ENCODE peak calls at places on chromosome 2, in six cellular contexts. B is A549, C is cardiac fibroblast, X is lower lobe of right lung, N is mesenchymal stem cell, R is fibroblast of lung. A is an unnamed sample.

GRCh38 chr2:159032580-159032979 is 64.1 kb downstream of the TANC1 start:
- DNase-seq in C (no peak), X (no peak), B (no peak), N (no peak), R (no peak), A (no peak)

GRCh38 chr2:148893906-148894305 is 18.9 kb downstream of the KIF5C start:
- DNase-seq in C (no peak), N (no peak), X (no peak), B (no peak), R (no peak), A (no peak)

GRCh38 chr2:84302513-84303412 is 156.3 kb downstream of the SUCLG1 start:
- DNase-seq in N (peak), B (peak), X (no peak), C (peak), R (peak), A (peak)

GRCh38 chr2:224412064-224412921 is 10.4 kb upstream of the FAM124B start:
- DNase-seq in R (peak), C (peak), N (peak), B (no peak), X (no peak), A (no peak)

GRCh38 chr2:207239222-207239674 is 73.5 kb upstream of the KLF7 start:
- DNase-seq in B (peak), N (peak), X (peak), R (peak), C (peak), A (no peak)

GRCh38 chr2:202269585-202269984 is 4.0 kb downstream of the NOP58 start:
- DNase-seq in X (no peak), R (no peak), C (no peak), N (no peak), B (no peak), A (no peak)

GRCh38 chr2:241774419-241775222 is 2.0 kb upstream of the GAL3ST2 start:
- DNase-seq in B (no peak), X (no peak), R (peak), C (peak), N (peak), A (no peak)

GRCh38 chr2:157359628-157360027 is 34.0 kb upstream of the ERMN start:
- DNase-seq in X (no peak), N (no peak), B (no peak), R (no peak), C (no peak), A (no peak)

GRCh38 chr2:21146638-21147037 is 22.9 kb downstream of the TDRD15 start:
- DNase-seq in N (no peak), C (no peak), R (no peak), X (no peak), B (no peak), A (no peak)

GRCh38 chr2:238421695-238422035 is 5.1 kb upstream of the ASB1 start:
- DNase-seq in X (no peak), C (no peak), R (no peak), B (no peak), N (no peak), A (peak)

GRCh38 chr2:157420771-157421323 is 23.0 kb downstream of the CYTIP start:
- DNase-seq in C (peak), N (peak), B (peak), R (no peak), X (no peak), A (no peak)

GRCh38 chr2:174631009-174631981 is 33.7 kb upstream of the WIPF1 start:
- DNase-seq in N (peak), X (no peak), R (peak), B (no peak), C (peak), A (no peak)

GRCh38 chr2:214649440-214650205 is 159.9 kb downstream of the BARD1 start:
- DNase-seq in X (no peak), R (peak), B (no peak), C (no peak), N (peak), A (no peak)

GRCh38 chr2:24402242-24403092 is 42.1 kb upstream of the ITSN2 start:
- DNase-seq in X (no peak), B (no peak), C (no peak), N (no peak), R (peak), A (no peak)
- H3K4me3 ChIP-seq in X (peak), B (no peak), C (peak), N (no peak), R (peak), A (no peak)

GRCh38 chr2:86661333-86661732 is 37.7 kb upstream of the RNF103 start:
- DNase-seq in B (peak), X (no peak), R (no peak), N (no peak), C (peak), A (no peak)
- H3K4me3 ChIP-seq in B (no peak), X (no peak), R (no peak), N (no peak), C (no peak), A (no peak)

GRCh38 chr2:9311488-9311887 is 104.9 kb downstream of the ASAP2 start:
- DNase-seq in N (peak), B (no peak), C (peak), X (no peak), R (peak), A (no peak)
- H3K4me3 ChIP-seq in N (no peak), B (no peak), C (peak), X (no peak), R (no peak), A (no peak)

GRCh38 chr2:29143657-29144056 is 28.4 kb downstream of the CLIP4 start:
- DNase-seq in N (peak), X (no peak), C (no peak), B (no peak), R (no peak), A (no peak)

GRCh38 chr2:29139731-29140130 is 24.5 kb downstream of the CLIP4 start:
- DNase-seq in C (no peak), X (no peak), B (no peak), R (no peak), N (no peak), A (no peak)

GRCh38 chr2:29134933-29135332 is 19.7 kb downstream of the CLIP4 start:
- DNase-seq in C (no peak), N (no peak), X (no peak), R (no peak), B (no peak), A (no peak)

GRCh38 chr2:29139152-29139551 is 23.9 kb downstream of the CLIP4 start:
- DNase-seq in R (peak), X (no peak), B (no peak), N (no peak), C (peak), A (no peak)
- H3K4me3 ChIP-seq in R (no peak), X (no peak), B (no peak), N (no peak), C (no peak), A (no peak)

GRCh38 chr2:218983263-218983970 is 1.6 kb downstream of the FEV start:
- DNase-seq in C (no peak), R (no peak), N (no peak), X (no peak), B (no peak), A (peak)

GRCh38 chr2:218980800-218981389 is 4.1 kb downstream of the FEV start:
- DNase-seq in R (no peak), C (no peak), X (no peak), B (no peak), N (no peak), A (peak)

GRCh38 chr2:218979846-218980738 is 4.9 kb downstream of the FEV start:
- DNase-seq in B (peak), R (peak), N (peak), X (peak), C (peak), A (peak)

GRCh38 chr2:218982312-218983262 is 2.4 kb downstream of the FEV start:
- DNase-seq in N (no peak), B (no peak), C (no peak), R (no peak), X (no peak), A (peak)

DNA sequence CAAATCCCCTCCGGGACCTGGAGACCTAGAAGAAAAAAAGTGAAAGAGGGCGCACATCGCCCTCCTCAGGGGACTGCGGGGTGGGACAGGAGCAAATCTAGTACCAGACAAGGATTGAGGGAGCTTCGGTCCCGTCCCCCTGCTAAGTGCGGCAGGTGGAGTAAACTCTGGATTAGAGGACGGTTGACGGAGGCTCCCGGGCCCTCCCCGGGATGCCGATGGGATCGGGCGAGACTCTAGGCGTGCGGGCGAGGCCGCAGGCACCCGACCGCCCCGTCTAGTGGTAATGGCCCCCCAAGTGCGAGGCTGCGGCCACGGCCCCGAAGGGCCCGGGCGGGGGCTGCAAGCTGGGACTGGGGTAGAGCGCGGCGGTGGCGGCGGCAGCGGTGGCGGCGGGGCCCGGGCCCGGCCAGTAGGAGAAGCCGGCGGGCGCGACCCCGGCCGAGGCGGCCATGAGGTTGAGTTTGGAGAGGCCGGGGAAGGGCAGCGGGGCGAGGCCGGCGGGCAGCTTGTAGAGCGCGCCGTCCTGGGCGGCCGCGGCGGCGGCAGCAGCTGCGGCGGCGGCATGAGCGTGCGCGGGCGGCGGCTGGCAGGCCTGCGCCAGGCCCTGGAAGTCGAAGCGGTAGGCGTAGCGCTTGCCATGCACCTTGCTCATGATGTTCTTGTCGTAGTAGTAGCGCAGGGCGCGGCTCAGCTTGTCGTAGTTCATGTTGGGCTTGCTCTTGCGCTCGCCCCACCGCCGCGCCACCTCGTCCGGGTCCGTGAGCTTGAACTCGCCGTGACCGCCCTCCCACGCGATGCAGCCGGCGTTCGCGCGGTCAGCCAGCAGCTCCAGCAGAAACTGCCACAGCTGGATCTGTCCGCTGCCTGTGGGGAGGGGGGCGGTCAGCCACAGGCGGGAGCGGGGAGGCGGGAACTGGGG is 3.3 kb downstream of the FEV start:
- DNase-seq in N (no peak), X (no peak), R (peak), C (peak), B (peak), A (peak)
- H3K4me3 ChIP-seq in N (no peak), X (peak), R (no peak), C (peak), B (peak), A (no peak)

DNA sequence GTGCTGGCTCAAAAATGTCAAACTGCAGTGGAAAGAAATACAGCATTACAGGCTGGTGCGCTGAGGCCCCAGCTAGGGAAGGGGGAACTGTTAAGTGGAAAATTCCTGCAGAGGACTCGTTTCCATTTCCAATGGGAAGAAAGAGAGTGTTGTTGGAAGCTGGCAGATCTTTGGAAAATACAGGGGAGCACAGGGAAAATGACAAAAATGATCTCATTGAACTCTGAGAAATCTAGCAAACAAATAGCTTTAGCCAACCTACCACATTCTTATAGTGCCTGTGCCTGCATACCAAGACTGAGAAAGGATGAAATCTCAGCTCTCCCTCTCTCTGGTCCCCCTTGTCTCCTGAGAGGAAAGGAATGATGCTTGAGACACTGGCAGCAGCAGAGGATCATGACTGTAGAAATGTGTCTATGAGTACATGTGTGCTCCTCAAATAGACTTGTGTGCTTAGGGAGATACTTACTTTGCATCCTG is 632.5 kb downstream of the NYAP2 start:
- DNase-seq in X (no peak), C (peak), N (peak), B (no peak), R (peak), A (peak)
- H3K4me3 ChIP-seq in X (peak), C (peak), N (no peak), B (peak), R (peak), A (no peak)